ENCODE peak calls at places on chromosomes 4 and X, in eight cellular contexts. Z is thoracic aorta, U is GM23338, S is left ventricle myocardium inferior, A is heart left ventricle, E is tibial artery, O is small intestine, V is adrenal gland. H is an unnamed sample.
A peak's percentile ranks its signal among the peaks of the same experiment; 100 is the strongest.

GRCh38 chr4:136526517-136526916 is 1005.8 kb downstream of the PCDH18 start:
- DNase-seq in Z (no peak), U (no peak), S (no peak), A (no peak), E (no peak), O (no peak), V (no peak), H (no peak)

GRCh38 chr4:178142724-178143123 is 700.5 kb upstream of the AGA start:
- DNase-seq in Z (no peak), U (no peak), S (no peak), A (no peak), E (peak; percentile 32), O (no peak), V (no peak), H (peak; percentile 23)

GRCh38 chr4:87896020-87896621 is 63.4 kb downstream of the MEPE start:
- DNase-seq in Z (no peak), U (peak; percentile 64), S (no peak), A (peak; percentile 18), E (no peak), O (no peak), V (peak; percentile 58), H (peak; percentile 30)

GRCh38 chr4:41142946-41143720 is 71.2 kb downstream of the APBB2 start:
- DNase-seq in Z (peak; percentile 26), U (no peak), S (peak; percentile 28), A (peak; percentile 63), E (peak; percentile 84), O (no peak), V (peak; percentile 73), H (peak; percentile 68)

GRCh38 chr4:150072906-150073714 is 5.1 kb upstream of the DCLK2 start:
- DNase-seq in Z (no peak), U (no peak), S (no peak), A (no peak), E (no peak), O (no peak), V (no peak), H (peak; percentile 6)

GRCh38 chr4:94732358-94732698 is 25.4 kb upstream of the BMPR1B start:
- DNase-seq in Z (no peak), U (no peak), S (no peak), A (no peak), E (no peak), O (no peak), V (no peak), H (no peak)

GRCh38 chr4:104494161-104494560 is 533 bp downstream of the CXXC4 start:
- DNase-seq in Z (no peak), U (no peak), S (no peak), A (no peak), E (no peak), O (peak; percentile 68), V (no peak), H (no peak)

GRCh38 chr4:87716350-87717041 is 66.4 kb downstream of the DMP1 start:
- DNase-seq in Z (no peak), U (no peak), S (no peak), A (peak; percentile 68), E (no peak), O (no peak), V (no peak), H (no peak)

GRCh38 chr4:30718021-30718888 is 1.9 kb upstream of the PCDH7 start:
- DNase-seq in Z (no peak), U (peak; percentile 71), S (peak; percentile 48), A (peak; percentile 34), E (peak; percentile 77), O (no peak), V (peak; percentile 53), H (peak; percentile 43)

GRCh38 chrX:7485041-7485440 is 337.1 kb upstream of the PUDP start:
- DNase-seq in Z (no peak), U (no peak), S (no peak), A (no peak), E (no peak), O (no peak), V (no peak), H (no peak)

GRCh38 chrX:9357500-9358139 is 107.2 kb upstream of the TBL1X start:
- DNase-seq in Z (no peak), U (no peak), S (no peak), A (no peak), E (no peak), O (no peak), V (no peak), H (no peak)

GRCh38 chr4:17719106-17719505 is 62.3 kb downstream of the FAM184B start:
- DNase-seq in Z (no peak), U (no peak), S (no peak), A (no peak), E (no peak), O (no peak), V (no peak), H (no peak)

GRCh38 chrX:133434197-133434820 is 19.0 kb upstream of the GPC4 start:
- DNase-seq in Z (no peak), U (peak; percentile 34), S (no peak), A (no peak), E (no peak), O (no peak), V (no peak), H (no peak)

GRCh38 chr4:187141101-187141500 is 417.4 kb upstream of the FAT1 start:
- DNase-seq in Z (no peak), U (no peak), S (no peak), A (no peak), E (no peak), O (no peak), V (no peak), H (no peak)
- H3K27me3 ChIP-seq in Z (no peaks in the 10 kb centered on the region), U (no peaks in the 10 kb centered on the region), S (no peaks in the 10 kb centered on the region), A (no peaks in the 10 kb centered on the region), E (no peaks in the 10 kb centered on the region), O (no peaks in the 10 kb centered on the region), V (no peaks in the 10 kb centered on the region), H (no peaks in the 10 kb centered on the region)

GRCh38 chr4:8294775-8295174 is 25.2 kb downstream of the HTRA3 start:
- DNase-seq in Z (no peak), U (no peak), S (no peak), A (no peak), E (no peak), O (no peak), V (no peak), H (no peak)
- H3K27me3 ChIP-seq in Z (no peaks in the 10 kb centered on the region), U (no peaks in the 10 kb centered on the region), S (no peaks in the 10 kb centered on the region), A (no peaks in the 10 kb centered on the region), E (no peaks in the 10 kb centered on the region), O (no peaks in the 10 kb centered on the region), V (no peaks in the 10 kb centered on the region), H (no peaks in the 10 kb centered on the region)

GRCh38 chrX:115332832-115333231 is 43.3 kb downstream of the LUZP4 start:
- DNase-seq in Z (no peak), U (no peak), S (no peak), A (no peak), E (peak; percentile 69), O (no peak), V (no peak), H (no peak)

GRCh38 chrX:115333446-115333845 is 43.9 kb downstream of the LUZP4 start:
- DNase-seq in Z (no peak), U (no peak), S (no peak), A (no peak), E (no peak), O (no peak), V (no peak), H (no peak)

GRCh38 chrX:115330498-115331138 is 41.1 kb downstream of the LUZP4 start:
- DNase-seq in Z (no peak), U (peak; percentile 70), S (no peak), A (peak; percentile 30), E (peak; percentile 65), O (peak; percentile 44), V (peak; percentile 62), H (peak; percentile 16)
- H3K27me3 ChIP-seq in Z (no peaks in the 10 kb centered on the region), U (no peaks in the 10 kb centered on the region), S (no peaks in the 10 kb centered on the region), A (no peaks in the 10 kb centered on the region), E (no peaks in the 10 kb centered on the region), O (no peaks in the 10 kb centered on the region), V (peaks cover 16% of the 10 kb centered on the region), H (no peaks in the 10 kb centered on the region)

GRCh38 chrX:130793966-130794365 is 109.0 kb downstream of the ENOX2 start:
- DNase-seq in Z (no peak), U (no peak), S (no peak), A (no peak), E (no peak), O (no peak), V (no peak), H (no peak)
- H3K27me3 ChIP-seq in Z (no peaks in the 10 kb centered on the region), U (no peaks in the 10 kb centered on the region), S (no peaks in the 10 kb centered on the region), A (no peaks in the 10 kb centered on the region), E (no peaks in the 10 kb centered on the region), O (no peaks in the 10 kb centered on the region), V (no peaks in the 10 kb centered on the region), H (no peaks in the 10 kb centered on the region)

DNA sequence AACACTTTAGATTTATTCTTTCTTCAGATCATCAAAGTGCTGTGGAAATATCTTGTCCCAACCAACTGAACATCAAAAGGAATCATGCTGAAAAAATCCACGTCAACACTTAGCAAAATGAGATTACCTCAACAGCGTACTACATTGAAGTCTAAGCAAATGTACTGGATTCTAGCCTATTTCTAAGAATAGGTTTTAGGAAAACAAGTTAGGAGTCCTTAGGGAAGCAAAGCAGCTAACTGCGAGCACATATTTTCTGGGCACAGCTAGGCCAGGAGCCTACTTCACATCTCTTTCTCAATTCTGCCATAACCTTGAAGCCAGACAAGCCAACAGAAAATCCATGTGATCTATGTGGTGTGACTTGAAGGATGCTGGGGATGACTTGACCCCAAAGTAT is 22.2 kb downstream of the KDR start:
- DNase-seq in Z (no peak), U (no peak), S (no peak), A (no peak), E (peak; percentile 71), O (no peak), V (no peak), H (no peak)
- H3K27me3 ChIP-seq in Z (no peaks in the 10 kb centered on the region), U (no peaks in the 10 kb centered on the region), S (no peaks in the 10 kb centered on the region), A (no peaks in the 10 kb centered on the region), E (no peaks in the 10 kb centered on the region), O (no peaks in the 10 kb centered on the region), V (no peaks in the 10 kb centered on the region), H (no peaks in the 10 kb centered on the region)